ENCODE peak calls at places on chromosome 3, in seven cellular contexts. E, O, R, N, T, L and K are unnamed samples.

GRCh38 chr3:167776144-167776685 is 40.7 kb downstream of the SERPINI1 start:
- DNase-seq in E (no peak), T (no peak), N (no peak), O (no peak), R (no peak), L (no peak), K (no peak)

GRCh38 chr3:28033059-28033784 is 208.2 kb upstream of the CMC1 start:
- DNase-seq in T (no peak), R (no peak), E (no peak), O (no peak), L (no peak), N (no peak), K (no peak)

GRCh38 chr3:64022451-64023186 is 675 bp downstream of the PSMD6 start:
- DNase-seq in L (no peak), O (no peak), E (no peak), R (no peak), N (no peak), T (peak; percentile 38), K (no peak)

GRCh38 chr3:183781246-183781645 is 44.1 kb downstream of the MAP6D1 start:
- DNase-seq in N (no peak), L (no peak), O (no peak), R (no peak), E (no peak), T (no peak), K (no peak)

GRCh38 chr3:112519424-112520001 is 20.2 kb upstream of the BTLA start:
- DNase-seq in R (peak; percentile 27), T (peak; percentile 73), E (peak; percentile 80), L (peak; percentile 61), N (no peak), O (peak; percentile 78), K (no peak)

GRCh38 chr3:100603449-100603848 is 6.0 kb upstream of the ADGRG7 start:
- DNase-seq in R (no peak), E (peak; percentile 80), O (peak; percentile 54), T (peak; percentile 43), N (no peak), L (peak; percentile 7), K (peak; percentile 39)

GRCh38 chr3:158663832-158664231 is 8.6 kb downstream of the LXN start:
- DNase-seq in L (no peak), T (no peak), E (no peak), N (no peak), R (no peak), O (no peak), K (no peak)

GRCh38 chr3:89925976-89926375 is 818.6 kb downstream of the EPHA3 start:
- DNase-seq in E (no peak), T (peak; percentile 23), O (no peak), N (no peak), L (no peak), R (no peak), K (no peak)

GRCh38 chr3:124246949-124247348 is 255.0 kb upstream of the ROPN1 start:
- DNase-seq in N (no peak), L (no peak), R (no peak), O (peak; percentile 25), E (no peak), T (no peak), K (no peak)

GRCh38 chr3:157094751-157095480 is 65.0 kb downstream of the CCNL1 start:
- DNase-seq in N (no peak), E (no peak), R (no peak), T (no peak), L (peak; percentile 74), O (peak; percentile 52), K (no peak)

DNA sequence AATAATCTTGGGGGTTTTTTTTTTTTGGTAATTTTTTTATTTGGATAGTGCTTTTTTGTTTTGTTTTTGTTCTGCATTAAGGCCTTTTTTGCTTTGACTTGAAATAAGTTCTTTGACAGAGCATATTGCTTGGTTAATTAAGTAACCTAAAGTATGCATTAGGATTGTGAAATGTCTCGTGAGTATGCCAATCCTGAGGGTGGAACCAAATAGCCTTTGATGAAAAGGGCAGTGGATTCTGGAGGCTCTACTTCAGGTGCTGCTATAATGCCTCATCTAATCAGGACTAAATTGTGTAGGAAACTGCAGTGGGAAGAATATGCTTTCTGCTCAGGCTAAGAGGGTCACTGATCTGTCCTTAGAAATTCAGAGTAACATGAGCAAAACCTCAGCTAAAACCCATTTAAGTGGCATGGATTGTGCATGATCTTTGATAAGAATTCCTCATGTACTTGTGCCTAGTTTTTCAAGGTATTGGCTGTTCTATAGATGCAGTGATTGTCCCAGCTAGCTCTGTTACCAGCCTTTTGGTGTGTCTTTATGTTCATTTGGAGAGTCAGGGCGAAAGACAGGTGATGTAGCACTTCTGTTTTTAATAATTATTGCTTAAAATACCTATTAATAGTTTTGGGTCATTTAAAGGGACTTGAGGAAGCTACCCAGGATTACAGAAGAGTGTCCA is 15.4 kb downstream of the CDV3 start:
- DNase-seq in T (no peak), L (no peak), R (no peak), N (no peak), E (no peak), O (no peak), K (no peak)
- H3K27ac ChIP-seq in T (no peak overlapping the region), L (peak overlapping the region; percentile 14), R (no peak overlapping the region), N (no peak overlapping the region), E (no peak overlapping the region), O (no peak overlapping the region), K (no peak overlapping the region)

GRCh38 chr3:110727056-110727455 is 344.6 kb upstream of the NECTIN3 start:
- DNase-seq in R (no peak), O (no peak), T (no peak), E (no peak), L (no peak), N (no peak), K (no peak)
- H3K4ac ChIP-seq in R (no peak overlapping the region), O (no peak overlapping the region), T (no peak overlapping the region), E (no peak overlapping the region), L (no peak overlapping the region), N (no peak overlapping the region), K (no peak overlapping the region)

DNA sequence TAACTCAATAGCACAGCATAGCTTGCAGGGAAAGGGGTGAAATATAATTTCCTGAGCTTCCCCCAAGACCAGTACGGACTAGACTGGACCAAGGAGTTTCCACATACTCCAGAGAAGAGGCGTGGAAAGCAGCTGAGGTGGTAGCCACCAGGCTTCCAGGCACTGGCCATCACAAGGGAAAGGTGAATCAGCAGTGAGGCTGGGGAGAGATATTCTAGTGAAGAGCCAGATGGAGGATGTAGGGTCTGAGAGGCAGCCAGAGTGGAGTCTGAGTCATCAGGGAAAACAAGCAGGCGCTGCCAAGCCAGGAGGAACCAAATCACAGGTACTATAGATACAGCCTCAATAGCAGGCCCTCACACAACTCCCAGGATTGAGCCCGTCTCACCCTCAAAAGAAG is 9.6 kb upstream of the RASA2 start:
- DNase-seq in O (peak; percentile 94), R (no peak), L (peak; percentile 23), E (peak; percentile 41), T (peak; percentile 51), N (no peak), K (no peak)
- H3K27ac ChIP-seq in O (no peak overlapping the region), R (no peak overlapping the region), L (no peak overlapping the region), E (no peak overlapping the region), T (peak overlapping the region; percentile 6), N (no peak overlapping the region), K (no peak overlapping the region)

GRCh38 chr3:47017504-47018268 is 38.2 kb downstream of the NBEAL2 start:
- DNase-seq in N (no peak), E (peak; percentile 94), L (peak; percentile 19), R (no peak), O (peak; percentile 26), T (peak; percentile 44), K (peak; percentile 29)
- H3K4ac ChIP-seq in N (no peak overlapping the region), E (no peak overlapping the region), L (no peak overlapping the region), R (no peak overlapping the region), O (peak overlapping the region; percentile 60), T (no peak overlapping the region), K (no peak overlapping the region)

DNA sequence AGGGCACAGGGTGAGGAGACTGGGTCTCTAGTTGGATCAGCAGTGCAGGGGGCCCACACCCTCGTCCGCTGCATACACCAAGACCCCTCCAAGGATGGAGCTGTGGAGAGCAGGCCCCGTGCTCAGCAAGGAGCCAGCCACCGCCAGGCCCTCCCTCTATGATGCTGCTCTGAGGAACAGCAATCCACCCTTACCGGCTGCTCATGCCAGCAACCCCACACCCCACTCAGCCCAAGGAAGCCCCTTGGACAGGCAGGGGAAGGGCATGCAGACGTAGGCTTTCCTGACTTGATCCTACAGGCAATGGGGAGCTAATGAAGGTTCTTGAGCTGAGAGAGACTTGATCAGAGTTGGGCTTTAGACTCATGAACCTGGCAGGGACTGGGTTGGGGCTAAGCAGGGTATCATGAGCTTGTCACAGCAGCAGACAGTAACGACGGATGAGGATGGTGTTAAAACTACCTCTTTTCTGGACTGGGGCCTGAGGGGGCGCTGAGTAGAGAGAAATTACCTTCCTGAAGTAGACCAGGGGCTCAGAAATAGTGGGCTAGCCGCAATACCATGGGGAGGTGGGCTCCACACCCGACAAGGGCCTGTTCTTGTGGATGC is 50.5 kb upstream of the FGD5 start:
- DNase-seq in N (peak; percentile 40), L (no peak), R (no peak), O (no peak), T (no peak), E (no peak), K (peak; percentile 18)
- H3K27ac ChIP-seq in N (no peak overlapping the region), L (no peak overlapping the region), R (no peak overlapping the region), O (no peak overlapping the region), T (no peak overlapping the region), E (no peak overlapping the region), K (no peak overlapping the region)

DNA sequence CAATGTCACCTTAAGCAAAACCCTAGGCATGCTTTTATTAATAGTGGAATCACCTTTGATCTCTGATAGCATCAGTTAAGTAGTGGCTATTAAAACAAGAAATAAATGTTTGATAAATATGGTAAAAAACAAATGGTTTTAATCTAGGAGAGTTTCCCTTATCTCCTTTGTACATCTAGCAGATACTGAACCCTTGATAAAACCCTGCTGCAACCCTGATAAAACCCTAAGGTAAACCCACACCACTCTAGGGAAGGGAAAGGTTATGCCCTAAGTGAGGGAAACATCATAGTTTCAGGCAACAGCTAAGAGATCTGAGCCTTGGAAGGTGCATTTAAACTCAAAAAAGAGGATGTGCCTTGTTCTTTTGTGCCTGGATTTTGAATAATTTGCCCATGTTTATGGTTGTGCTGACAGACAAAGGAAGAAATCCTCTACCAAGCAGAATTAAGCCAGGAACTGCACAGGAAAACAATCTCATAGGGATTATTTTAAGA is 309.7 kb downstream of the FGF12 start:
- DNase-seq in R (no peak), T (no peak), O (no peak), N (no peak), E (peak; percentile 80), L (no peak), K (no peak)
- H3K4ac ChIP-seq in R (no peak overlapping the region), T (no peak overlapping the region), O (no peak overlapping the region), N (no peak overlapping the region), E (no peak overlapping the region), L (no peak overlapping the region), K (no peak overlapping the region)

DNA sequence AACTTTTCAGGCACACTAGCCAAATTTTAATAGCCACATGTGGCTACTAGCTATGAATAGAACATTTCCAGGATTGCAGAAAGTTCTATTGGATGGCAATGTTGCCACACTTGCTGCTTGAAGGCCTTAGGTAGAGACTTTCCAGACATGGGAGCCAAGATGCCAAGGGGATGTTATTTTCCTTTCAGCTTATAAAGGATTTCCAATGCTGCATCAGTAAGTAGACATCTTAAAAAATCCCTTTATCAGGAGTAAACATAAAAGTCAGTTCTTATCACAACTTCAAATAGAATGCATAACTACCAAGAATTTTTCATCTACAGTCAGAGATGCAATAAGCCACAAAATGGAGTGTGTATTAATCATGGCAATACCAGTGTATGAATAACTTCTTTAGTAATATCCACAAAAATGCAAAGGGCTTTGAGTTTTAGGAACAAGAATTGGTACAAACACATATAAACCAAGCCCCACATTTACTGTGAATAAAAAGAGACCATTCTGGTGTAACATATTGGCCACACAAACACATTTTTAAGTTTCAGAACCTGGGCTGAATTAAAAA is 457.1 kb upstream of the ADAMTS9 start:
- DNase-seq in E (no peak), R (no peak), T (no peak), N (no peak), L (no peak), O (peak; percentile 12), K (no peak)
- H3K27ac ChIP-seq in E (no peak overlapping the region), R (no peak overlapping the region), T (no peak overlapping the region), N (no peak overlapping the region), L (no peak overlapping the region), O (no peak overlapping the region), K (no peak overlapping the region)

GRCh38 chr3:127856801-127857200 is 34.5 kb upstream of the MGLL start:
- DNase-seq in N (no peak), R (no peak), T (no peak), L (no peak), E (no peak), O (no peak), K (no peak)
- H3K4ac ChIP-seq in N (no peak overlapping the region), R (no peak overlapping the region), T (no peak overlapping the region), L (no peak overlapping the region), E (no peak overlapping the region), O (no peak overlapping the region), K (no peak overlapping the region)